ENCODE peak calls at places on chromosomes 2 and 18, in six cellular contexts. P is GM10248, O is heart left ventricle, I is mesothelial cell of epicardium, Q is transverse colon, M is endodermal cell. S is an unnamed sample.

GRCh38 chr18:76518543-76519155 is 23.6 kb upstream of the ZNF516 start:
- DNase-seq in Q (peak), M (peak), P (no peak), I (peak), O (no peak), S (no peak)

GRCh38 chr2:128780434-128781080 is 461.9 kb upstream of the HS6ST1 start:
- DNase-seq in Q (no peak), O (no peak), P (no peak), M (no peak), I (no peak), S (peak)

GRCh38 chr2:47569658-47570398 is 166.9 kb downstream of the MSH2 start:
- DNase-seq in I (peak), P (peak), O (no peak), M (peak), Q (no peak), S (no peak)

GRCh38 chr2:14633451-14634211 is 1.1 kb downstream of the LRATD1 start:
- DNase-seq in P (peak), O (peak), M (peak), Q (peak), I (peak), S (no peak)

GRCh38 chr18:33802955-33803354 is 224.9 kb downstream of the ASXL3 start:
- DNase-seq in O (no peak), Q (peak), I (no peak), P (no peak), M (no peak), S (no peak)

GRCh38 chr18:23538870-23539269 is 35.6 kb downstream of the RMC1 start:
- DNase-seq in I (no peak), O (no peak), Q (no peak), P (no peak), M (no peak), S (no peak)

GRCh38 chr2:126900646-126901319 is 2.1 kb downstream of the TEX51 start:
- DNase-seq in I (peak), M (peak), Q (no peak), O (no peak), P (no peak), S (peak)

GRCh38 chr2:95525294-95526035 is 40.9 kb upstream of the TRIM43B start:
- DNase-seq in Q (peak), I (no peak), P (peak), O (peak), M (no peak), S (no peak)

GRCh38 chr2:85438291-85439110 is 20.0 kb downstream of the SH2D6 start:
- DNase-seq in O (no peak), I (no peak), Q (no peak), M (peak), P (no peak), S (no peak)

GRCh38 chr2:140695163-140695562 is 1435.7 kb downstream of the LRP1B start:
- DNase-seq in O (no peak), I (no peak), P (no peak), M (peak), Q (no peak), S (no peak)

GRCh38 chr2:230327418-230328154 is 593 bp downstream of the SP140L start:
- DNase-seq in M (no peak), P (peak), I (no peak), O (no peak), Q (peak), S (no peak)

GRCh38 chr18:8785855-8786765 is 80.8 kb downstream of the MTCL1 start:
- DNase-seq in Q (no peak), P (no peak), I (no peak), M (no peak), O (no peak), S (no peak)

GRCh38 chr18:38539871-38540270 is 974.3 kb upstream of the CELF4 start:
- DNase-seq in M (no peak), O (no peak), I (no peak), P (no peak), Q (no peak), S (no peak)

GRCh38 chr2:217880891-217881290 is 121.9 kb downstream of the TNS1 start:
- DNase-seq in O (peak), P (no peak), I (no peak), M (no peak), Q (no peak), S (no peak)

GRCh38 chr2:217876253-217876570 is 126.6 kb downstream of the TNS1 start:
- DNase-seq in O (peak), P (no peak), I (no peak), M (no peak), Q (no peak), S (no peak)

GRCh38 chr2:217877866-217878265 is 124.9 kb downstream of the TNS1 start:
- DNase-seq in O (no peak), P (no peak), M (no peak), Q (no peak), I (no peak), S (no peak)

GRCh38 chr2:217880490-217880889 is 122.3 kb downstream of the TNS1 start:
- DNase-seq in P (no peak), I (no peak), Q (no peak), O (no peak), M (no peak), S (no peak)

GRCh38 chr2:217878865-217879595 is 123.8 kb downstream of the TNS1 start:
- DNase-seq in P (no peak), O (no peak), M (peak), I (no peak), Q (no peak), S (no peak)
- TF ChIP-seq CTCF in P (no peak), O (no peak), M (peak), I (no peak), Q (no peak), S (peak)

GRCh38 chr2:192749606-192750200 is 555.0 kb upstream of the TMEFF2 start:
- DNase-seq in Q (no peak), O (no peak), P (no peak), M (peak), I (no peak), S (no peak)
- TF ChIP-seq CTCF in Q (no peak), O (no peak), P (no peak), M (peak), I (no peak), S (peak)

GRCh38 chr2:216661051-216661450 is 27.8 kb downstream of the IGFBP2 start:
- DNase-seq in I (no peak), P (no peak), O (no peak), Q (no peak), M (no peak), S (no peak)

GRCh38 chr2:216663106-216663505 is 29.9 kb downstream of the IGFBP2 start:
- DNase-seq in P (no peak), O (no peak), Q (no peak), I (no peak), M (no peak), S (no peak)

GRCh38 chr2:216663846-216664245 is 30.6 kb downstream of the IGFBP2 start:
- DNase-seq in M (no peak), Q (no peak), O (no peak), I (no peak), P (no peak), S (no peak)

GRCh38 chr2:216660496-216660895 is 27.3 kb downstream of the IGFBP2 start:
- DNase-seq in I (no peak), O (no peak), P (no peak), Q (no peak), M (no peak), S (no peak)

GRCh38 chr2:216661639-216662375 is 28.6 kb downstream of the IGFBP2 start:
- DNase-seq in I (no peak), Q (no peak), M (no peak), O (no peak), P (no peak), S (no peak)
- TF ChIP-seq CTCF in I (no peak), Q (no peak), M (no peak), O (no peak), P (peak), S (no peak)

DNA sequence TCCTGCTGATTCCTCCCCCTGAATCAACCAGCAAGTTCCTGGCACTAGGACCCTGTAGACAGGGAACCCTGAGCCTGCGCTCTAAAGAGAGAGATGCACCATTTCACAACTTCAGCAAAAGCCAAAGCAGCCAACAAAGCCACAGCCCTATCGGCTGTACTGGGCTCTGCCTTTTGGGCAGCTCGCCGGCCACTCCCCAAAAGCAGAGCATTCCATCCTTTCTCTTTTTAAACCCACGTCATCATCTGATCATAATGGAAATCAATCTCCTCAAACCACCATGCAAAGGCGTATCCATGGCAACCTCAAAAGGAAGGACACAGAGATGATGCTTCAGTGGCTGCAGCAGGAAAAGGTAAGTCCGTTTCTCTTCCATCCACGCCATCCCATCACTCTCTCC is 5.3 kb upstream of the DCTN1 start:
- DNase-seq in M (no peak), P (no peak), O (no peak), Q (no peak), I (no peak), S (no peak)
- TF ChIP-seq CTCF in M (no peak), P (no peak), O (no peak), Q (no peak), I (no peak), S (no peak)

DNA sequence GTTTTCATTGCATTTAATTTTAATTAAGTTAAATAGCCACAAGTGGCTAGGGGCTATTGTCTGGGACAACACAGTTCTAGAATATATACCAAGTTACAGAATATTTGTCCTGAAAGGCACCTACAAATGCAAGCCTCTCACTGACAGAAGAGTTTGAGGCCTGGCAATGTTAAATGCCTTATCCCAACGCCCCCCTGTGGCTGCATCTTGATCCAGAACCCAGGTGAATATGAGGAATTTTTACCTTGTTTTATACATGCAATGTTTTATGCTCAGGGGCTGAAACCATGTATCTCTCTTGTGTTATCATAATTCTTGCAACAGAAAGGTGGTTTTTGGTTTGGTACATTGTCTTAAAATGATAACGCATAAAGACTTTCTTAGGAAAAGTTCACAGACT is 71.8 kb upstream of the SEC11C start:
- DNase-seq in Q (no peak), I (no peak), O (no peak), P (no peak), M (peak), S (no peak)
- TF ChIP-seq CTCF in Q (peak), I (peak), O (peak), P (peak), M (peak), S (peak)

GRCh38 chr2:105643405-105644173 is 101.1 kb upstream of the NCK2 start:
- DNase-seq in I (no peak), P (no peak), Q (no peak), M (no peak), O (no peak), S (no peak)
- TF ChIP-seq CTCF in I (no peak), P (no peak), Q (no peak), M (no peak), O (no peak), S (no peak)

DNA sequence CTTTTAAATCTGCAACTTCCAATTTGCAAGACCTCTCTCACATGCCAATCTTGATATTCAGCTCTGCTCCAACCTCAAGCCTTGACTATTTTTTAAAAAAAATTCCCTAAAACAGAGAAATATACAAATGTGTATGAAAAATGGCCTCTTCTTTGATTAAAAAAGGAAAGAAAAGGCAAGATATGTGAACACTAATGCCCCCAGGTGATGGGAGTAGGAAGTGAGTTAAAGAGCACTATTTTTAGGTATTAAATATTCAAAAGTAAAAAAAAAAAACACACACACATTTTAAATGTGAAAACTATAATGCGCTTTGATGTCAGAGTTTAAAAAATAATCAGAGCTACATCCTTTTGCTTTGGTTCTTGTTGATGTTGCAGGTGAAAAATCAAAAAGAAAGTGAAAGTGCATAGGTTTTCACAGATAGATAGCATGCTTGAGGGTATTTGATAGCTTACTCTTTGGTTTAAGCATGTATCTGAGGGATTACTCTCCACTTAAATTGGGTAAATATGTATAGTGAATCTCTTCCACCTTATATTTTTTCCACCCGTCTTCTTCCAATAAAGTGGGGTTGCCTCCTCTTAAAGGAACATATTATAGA is 406.0 kb upstream of the POU3F3 start:
- DNase-seq in O (no peak), M (no peak), I (no peak), P (no peak), Q (no peak), S (no peak)
- TF ChIP-seq CTCF in O (no peak), M (peak), I (peak), P (no peak), Q (no peak), S (peak)

DNA sequence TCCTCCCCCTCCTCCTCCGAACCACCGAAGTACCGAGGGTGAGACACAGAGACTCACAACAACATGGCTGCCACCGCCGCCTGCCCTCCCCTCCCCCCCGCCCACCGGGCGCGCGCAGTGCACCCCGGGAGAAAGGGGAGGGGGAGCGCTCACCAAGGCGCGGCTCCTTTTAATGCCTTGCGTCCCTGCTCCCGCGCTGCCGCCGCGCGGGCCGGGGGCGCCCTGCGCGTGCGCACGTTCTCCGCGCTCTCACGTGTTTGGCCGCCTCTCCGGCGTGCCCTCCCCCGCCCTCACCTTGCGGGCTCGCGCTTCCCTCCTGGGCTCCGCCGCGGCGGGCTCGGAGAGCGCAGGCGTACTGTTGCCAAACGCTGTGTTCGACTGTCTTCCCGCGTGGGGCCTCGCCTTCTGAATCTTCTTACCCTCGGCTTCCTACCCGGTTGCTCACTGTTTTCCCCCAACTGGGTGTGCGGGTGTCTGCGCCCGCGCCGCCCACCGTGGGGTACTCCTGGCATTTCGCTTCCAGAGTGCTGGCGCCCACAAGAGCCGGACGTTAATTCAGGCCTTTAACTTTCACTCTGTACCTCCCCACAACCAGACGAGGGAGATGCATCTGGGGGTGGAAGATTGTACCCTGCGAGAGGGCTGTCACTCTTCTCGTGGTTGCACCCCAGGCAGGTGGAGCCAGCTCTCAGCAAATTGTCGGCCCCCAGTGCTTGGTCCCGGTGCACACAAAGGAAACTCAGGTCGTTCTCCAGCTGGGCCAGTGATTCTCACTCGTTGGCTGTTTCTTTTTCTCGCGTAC is at the start of gene PUM2:
- DNase-seq in M (peak), Q (peak), O (peak), I (peak), P (peak), S (peak)
- TF ChIP-seq CTCF in M (no peak), Q (no peak), O (no peak), I (no peak), P (no peak), S (no peak)